ENCODE peak calls at places on chromosomes 13 and 19, in ten cellular contexts. F is ACHN; W is NCI-H2081; T is effector memory CD8-positive, alpha-beta T cell; O is stimulated activated CD4-positive, alpha-beta T cell treated with anti-CD3 and anti-CD28 coated beads, TNF-alpha, amount 100 ng/mL, for 48 hours; G is mesenteric fat pad; E is HEK293T; Z is activated naive CD8-positive, alpha-beta T cell treated with anti-CD3 and anti-CD28 coated beads for 36 hours; Q is glutamatergic neuron; Y is choroid plexus epithelial cell. D is an unnamed sample.

GRCh38 chr13:25963681-25964080 is 88.1 kb downstream of the SHISA2 start:
- DNase-seq in Y (peak), F (no peak), Q (no peak), E (no peak), Z (no peak), O (no peak), G (no peak), T (no peak), W (peak), D (no peak)

GRCh38 chr13:112965103-112965502 is 3.9 kb upstream of the MCF2L start:
- DNase-seq in G (no peak), O (no peak), Y (no peak), F (no peak), Z (no peak), Q (no peak), W (no peak), E (no peak), T (no peak), D (no peak)

GRCh38 chr19:35247526-35248309 is 1.1 kb upstream of the LSR start:
- DNase-seq in W (peak), E (peak), F (peak), G (peak), O (no peak), Y (no peak), Z (peak), Q (peak), T (peak), D (peak)

GRCh38 chr19:29503785-29504184 is 22.0 kb upstream of the VSTM2B start:
- DNase-seq in F (no peak), T (no peak), G (no peak), Q (no peak), Z (no peak), O (no peak), E (no peak), W (no peak), Y (no peak), D (no peak)

GRCh38 chr13:35157143-35157755 is 215.2 kb downstream of the NBEA start:
- DNase-seq in Q (no peak), O (no peak), W (peak), E (peak), Y (peak), T (no peak), F (peak), Z (peak), G (no peak), D (no peak)

GRCh38 chr19:42028304-42029216 is 34.5 kb upstream of the ATP1A3 start:
- DNase-seq in O (peak), W (peak), Y (no peak), Q (peak), G (no peak), E (peak), Z (peak), T (peak), F (peak), D (no peak)

GRCh38 chr13:41811588-41812021 is 149.3 kb downstream of the VWA8 start:
- DNase-seq in T (peak), Z (no peak), G (no peak), O (no peak), F (no peak), Y (no peak), E (no peak), Q (no peak), W (no peak), D (no peak)

GRCh38 chr13:77896977-77897376 is 21.7 kb downstream of the EDNRB start:
- DNase-seq in T (no peak), E (no peak), Y (no peak), Z (no peak), W (no peak), F (no peak), Q (no peak), O (no peak), G (no peak), D (no peak)

GRCh38 chr19:10749435-10750384 is 31.8 kb downstream of the DNM2 start:
- DNase-seq in G (no peak), F (no peak), T (no peak), Y (no peak), O (no peak), Z (no peak), E (no peak), W (no peak), Q (no peak), D (no peak)

GRCh38 chr19:47779524-47780214 is 1.2 kb downstream of the SELENOW start:
- DNase-seq in G (no peak), E (no peak), Z (no peak), T (no peak), Q (no peak), W (no peak), Y (no peak), O (no peak), F (no peak), D (no peak)

GRCh38 chr13:78657699-78658629 is 991 bp downstream of the OBI1 start:
- DNase-seq in F (peak), E (peak), Y (peak), G (no peak), Z (no peak), T (no peak), O (no peak), Q (no peak), W (no peak), D (no peak)

GRCh38 chr19:816500-816857 is 5.3 kb downstream of the PLPPR3 start:
- DNase-seq in O (no peak), Y (no peak), T (no peak), E (no peak), Q (no peak), G (no peak), W (no peak), F (no peak), Z (no peak), D (no peak)

GRCh38 chr19:41310031-41310831 is at the start of gene CCDC97:
- DNase-seq in O (peak), G (peak), E (peak), Z (peak), Y (peak), W (peak), F (peak), T (peak), Q (peak), D (no peak)

GRCh38 chr13:86020350-86021002 is 221.3 kb upstream of the SLITRK6 start:
- DNase-seq in Y (peak), Q (no peak), T (no peak), E (peak), G (no peak), W (peak), O (no peak), Z (no peak), F (peak), D (no peak)

GRCh38 chr13:59856281-59856810 is 307.4 kb downstream of the DIAPH3 start:
- DNase-seq in E (no peak), O (no peak), Q (no peak), W (no peak), Z (no peak), F (no peak), Y (no peak), G (no peak), T (no peak), D (no peak)